ENCODE peak calls at places on chromosome 17, in five cellular contexts. One of them, this sample, is unnamed.

GRCh38 chr17:18225562-18226283 is at the start of gene LLGL1:
- DNase-seq in GM23338: no peak
- DNase-seq in Caco-2: no peak
- DNase-seq in PC-3: no peak
- DNase-seq in body of pancreas: no peak
- DNase-seq in this sample: peak

GRCh38 chr17:2867441-2868424 is 71.5 kb downstream of the RAP1GAP2 start:
- DNase-seq in Caco-2: peak
- DNase-seq in body of pancreas: peak
- DNase-seq in PC-3: peak
- DNase-seq in GM23338: peak
- DNase-seq in this sample: no peak

GRCh38 chr17:82010575-82011525 is 11.8 kb downstream of the CENPX start:
- DNase-seq in PC-3: no peak
- DNase-seq in GM23338: no peak
- DNase-seq in Caco-2: no peak
- DNase-seq in body of pancreas: no peak
- DNase-seq in this sample: no peak

GRCh38 chr17:259341-259976 is 78.0 kb upstream of the DOC2B start:
- DNase-seq in PC-3: no peak
- DNase-seq in GM23338: peak
- DNase-seq in Caco-2: no peak
- DNase-seq in body of pancreas: no peak
- DNase-seq in this sample: no peak

GRCh38 chr17:69084911-69085310 is 24.2 kb upstream of the ABCA9 start:
- DNase-seq in Caco-2: peak
- DNase-seq in GM23338: peak
- DNase-seq in body of pancreas: peak
- DNase-seq in PC-3: peak
- DNase-seq in this sample: peak

GRCh38 chr17:73393962-73394361 is 82.2 kb upstream of the CDC42EP4 start:
- DNase-seq in Caco-2: no peak
- DNase-seq in PC-3: peak
- DNase-seq in GM23338: peak
- DNase-seq in body of pancreas: no peak
- DNase-seq in this sample: no peak

GRCh38 chr17:77736207-77736600 is 222.3 kb upstream of the TNRC6C start:
- DNase-seq in PC-3: no peak
- DNase-seq in Caco-2: no peak
- DNase-seq in body of pancreas: no peak
- DNase-seq in GM23338: peak
- DNase-seq in this sample: peak

GRCh38 chr17:42679001-42679491 is 2.3 kb upstream of the PLEKHH3 start:
- DNase-seq in GM23338: peak
- DNase-seq in PC-3: peak
- DNase-seq in Caco-2: peak
- DNase-seq in body of pancreas: peak
- DNase-seq in this sample: no peak

GRCh38 chr17:65345261-65346060 is 208.3 kb downstream of the RGS9 start:
- DNase-seq in body of pancreas: no peak
- DNase-seq in PC-3: no peak
- DNase-seq in Caco-2: no peak
- DNase-seq in GM23338: no peak
- DNase-seq in this sample: no peak

GRCh38 chr17:38361700-38362465 is 10.2 kb downstream of the SOCS7 start:
- DNase-seq in body of pancreas: no peak
- DNase-seq in PC-3: peak
- DNase-seq in GM23338: no peak
- DNase-seq in Caco-2: no peak
- DNase-seq in this sample: no peak

GRCh38 chr17:40956401-40957254 is 10.1 kb downstream of the KRT39 start:
- DNase-seq in Caco-2: peak
- DNase-seq in body of pancreas: no peak
- DNase-seq in GM23338: no peak
- DNase-seq in PC-3: peak
- DNase-seq in this sample: no peak

GRCh38 chr17:83012873-83013778 is 66.3 kb upstream of the METRNL start:
- DNase-seq in GM23338: no peak
- DNase-seq in body of pancreas: no peak
- DNase-seq in PC-3: no peak
- DNase-seq in Caco-2: no peak
- DNase-seq in this sample: no peak

GRCh38 chr17:3683054-3683511 is 12.9 kb downstream of the P2RX5 start:
- DNase-seq in GM23338: peak
- DNase-seq in Caco-2: no peak
- DNase-seq in body of pancreas: no peak
- DNase-seq in PC-3: peak
- DNase-seq in this sample: no peak

GRCh38 chr17:73194514-73195222 is 1.8 kb downstream of the COG1 start:
- DNase-seq in PC-3: peak
- DNase-seq in body of pancreas: no peak
- DNase-seq in Caco-2: no peak
- DNase-seq in GM23338: no peak
- DNase-seq in this sample: no peak

GRCh38 chr17:69388791-69389442 is 25.6 kb upstream of the MAP2K6 start:
- DNase-seq in body of pancreas: no peak
- DNase-seq in Caco-2: no peak
- DNase-seq in GM23338: no peak
- DNase-seq in PC-3: peak
- DNase-seq in this sample: no peak

GRCh38 chr17:83086907-83087787 is 7.7 kb downstream of the METRNL start:
- DNase-seq in PC-3: no peak
- DNase-seq in Caco-2: no peak
- DNase-seq in body of pancreas: no peak
- DNase-seq in GM23338: no peak
- DNase-seq in this sample: no peak

GRCh38 chr17:41620583-41621434 is 3.6 kb downstream of the KRT17 start:
- DNase-seq in PC-3: no peak
- DNase-seq in Caco-2: no peak
- DNase-seq in GM23338: no peak
- DNase-seq in body of pancreas: no peak
- DNase-seq in this sample: no peak

GRCh38 chr17:28415886-28416285 is 9.9 kb upstream of the SLC46A1 start:
- DNase-seq in GM23338: no peak
- DNase-seq in body of pancreas: no peak
- DNase-seq in Caco-2: no peak
- DNase-seq in PC-3: no peak
- DNase-seq in this sample: no peak

GRCh38 chr17:21125862-21126261 is 902 bp upstream of the DHRS7B start:
- DNase-seq in PC-3: no peak
- DNase-seq in GM23338: no peak
- DNase-seq in body of pancreas: no peak
- DNase-seq in Caco-2: no peak
- DNase-seq in this sample: no peak

GRCh38 chr17:28416703-28417311 is 10.8 kb upstream of the SLC46A1 start:
- DNase-seq in Caco-2: peak
- DNase-seq in PC-3: peak
- DNase-seq in body of pancreas: peak
- DNase-seq in GM23338: peak
- DNase-seq in this sample: peak

GRCh38 chr17:1005361-1005946 is 8.5 kb downstream of the TIMM22 start:
- DNase-seq in GM23338: no peak
- DNase-seq in PC-3: no peak
- DNase-seq in body of pancreas: peak
- DNase-seq in Caco-2: peak
- DNase-seq in this sample: no peak

GRCh38 chr17:49523706-49524472 is 28.8 kb downstream of the NGFR start:
- DNase-seq in Caco-2: no peak
- DNase-seq in GM23338: no peak
- DNase-seq in body of pancreas: peak
- DNase-seq in PC-3: peak
- DNase-seq in this sample: no peak

GRCh38 chr17:6070280-6070894 is at the start of gene WSCD1:
- DNase-seq in GM23338: peak
- DNase-seq in body of pancreas: peak
- DNase-seq in PC-3: peak
- DNase-seq in Caco-2: no peak
- DNase-seq in this sample: peak

GRCh38 chr17:3447625-3448024 is 14.0 kb upstream of the OR1E2 start:
- DNase-seq in GM23338: peak
- DNase-seq in body of pancreas: no peak
- DNase-seq in Caco-2: peak
- DNase-seq in PC-3: peak
- DNase-seq in this sample: no peak

GRCh38 chr17:76481091-76481655 is 13.8 kb downstream of the AANAT start:
- DNase-seq in body of pancreas: no peak
- DNase-seq in Caco-2: no peak
- DNase-seq in GM23338: no peak
- DNase-seq in PC-3: no peak
- DNase-seq in this sample: no peak

GRCh38 chr17:74455025-74455585 is 11.3 kb upstream of the CD300A start:
- DNase-seq in PC-3: no peak
- DNase-seq in Caco-2: no peak
- DNase-seq in body of pancreas: no peak
- DNase-seq in GM23338: peak
- DNase-seq in this sample: no peak

GRCh38 chr17:17116406-17116805 is 74.1 kb downstream of the MPRIP start:
- DNase-seq in body of pancreas: no peak
- DNase-seq in Caco-2: no peak
- DNase-seq in GM23338: no peak
- DNase-seq in PC-3: no peak
- DNase-seq in this sample: no peak

GRCh38 chr17:12605222-12605621 is 60.5 kb upstream of the MYOCD start:
- DNase-seq in GM23338: no peak
- DNase-seq in PC-3: no peak
- DNase-seq in body of pancreas: no peak
- DNase-seq in Caco-2: no peak
- DNase-seq in this sample: no peak

DNA sequence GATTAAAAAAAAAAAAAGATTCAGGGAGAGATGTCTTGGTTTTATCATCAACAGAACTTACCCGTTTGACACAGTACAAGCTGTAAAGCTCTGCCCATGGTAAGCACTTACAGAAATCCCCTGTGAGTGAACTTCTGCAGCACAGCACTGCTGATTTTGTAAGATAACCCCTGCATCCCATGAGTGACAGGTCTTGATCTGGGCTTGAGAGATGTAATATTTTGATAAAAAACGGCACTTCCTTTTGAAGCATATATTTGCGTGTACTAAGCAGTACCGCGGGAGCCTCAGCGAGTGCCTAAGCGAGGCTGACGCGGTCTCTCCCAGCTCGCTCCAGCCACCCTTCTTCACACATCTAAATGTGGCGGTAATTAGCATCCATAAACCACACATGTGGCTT is 50.5 kb downstream of the IKZF3 start:
- DNase-seq in GM23338: no peak
- DNase-seq in PC-3: no peak
- DNase-seq in body of pancreas: no peak
- DNase-seq in Caco-2: no peak
- DNase-seq in this sample: no peak
- TF ChIP-seq CTCF in GM23338: no peak
- TF ChIP-seq CTCF in PC-3: no peak
- TF ChIP-seq CTCF in body of pancreas: no peak
- TF ChIP-seq CTCF in Caco-2: no peak
- TF ChIP-seq CTCF in this sample: no peak

DNA sequence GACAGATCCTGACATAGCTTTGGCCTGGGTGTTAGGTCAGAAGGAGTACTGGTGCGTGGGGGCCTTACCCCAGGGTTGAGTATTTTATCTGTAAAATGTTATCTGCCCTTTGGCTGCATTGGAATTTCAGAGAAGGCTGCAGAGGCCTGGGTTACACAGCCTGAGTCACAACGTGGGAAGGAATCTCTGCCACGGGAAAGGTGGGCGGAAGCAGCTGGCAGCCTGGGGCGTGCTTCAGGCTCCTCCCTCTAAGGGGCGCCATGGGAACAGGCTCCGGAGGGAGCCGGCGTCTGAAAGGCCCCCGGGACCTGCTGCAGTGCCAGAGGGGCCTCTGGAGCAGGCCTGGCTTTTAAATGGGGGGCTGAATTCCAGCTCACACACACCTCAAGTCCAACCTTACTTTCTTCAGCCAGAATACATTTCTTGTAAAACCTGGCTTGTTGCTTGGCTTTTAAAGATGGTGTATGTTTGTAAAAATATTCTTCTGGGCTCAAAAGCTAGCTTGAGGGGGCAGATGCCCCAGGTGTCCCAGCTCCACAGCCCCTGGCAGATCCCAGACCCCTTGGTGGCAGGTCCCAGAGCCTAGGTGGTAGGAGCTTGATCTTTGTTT is 142.2 kb downstream of the RAB11FIP4 start:
- DNase-seq in GM23338: peak
- DNase-seq in body of pancreas: no peak
- DNase-seq in Caco-2: peak
- DNase-seq in PC-3: peak
- DNase-seq in this sample: no peak
- TF ChIP-seq CTCF in GM23338: peak
- TF ChIP-seq CTCF in body of pancreas: peak
- TF ChIP-seq CTCF in Caco-2: no peak
- TF ChIP-seq CTCF in PC-3: peak
- TF ChIP-seq CTCF in this sample: peak

GRCh38 chr17:57676543-57676942 is 68.6 kb downstream of the CCDC182 start:
- DNase-seq in GM23338: no peak
- DNase-seq in PC-3: no peak
- DNase-seq in body of pancreas: no peak
- DNase-seq in Caco-2: no peak
- DNase-seq in this sample: no peak
- TF ChIP-seq CTCF in GM23338: no peak
- TF ChIP-seq CTCF in PC-3: no peak
- TF ChIP-seq CTCF in body of pancreas: no peak
- TF ChIP-seq CTCF in Caco-2: no peak
- TF ChIP-seq CTCF in this sample: no peak

GRCh38 chr17:48520631-48521045 is 10.2 kb downstream of the HOXB1 start:
- DNase-seq in GM23338: peak
- DNase-seq in PC-3: peak
- DNase-seq in Caco-2: no peak
- DNase-seq in body of pancreas: no peak
- DNase-seq in this sample: no peak

GRCh38 chr17:48526986-48527741 is 3.6 kb downstream of the HOXB1 start:
- DNase-seq in body of pancreas: no peak
- DNase-seq in Caco-2: no peak
- DNase-seq in PC-3: no peak
- DNase-seq in GM23338: peak
- DNase-seq in this sample: no peak

GRCh38 chr17:48519427-48519826 is 11.4 kb downstream of the HOXB1 start:
- DNase-seq in body of pancreas: no peak
- DNase-seq in PC-3: no peak
- DNase-seq in GM23338: no peak
- DNase-seq in Caco-2: no peak
- DNase-seq in this sample: no peak

GRCh38 chr17:48522031-48522593 is 8.7 kb downstream of the HOXB1 start:
- DNase-seq in PC-3: peak
- DNase-seq in body of pancreas: no peak
- DNase-seq in GM23338: no peak
- DNase-seq in Caco-2: peak
- DNase-seq in this sample: no peak

DNA sequence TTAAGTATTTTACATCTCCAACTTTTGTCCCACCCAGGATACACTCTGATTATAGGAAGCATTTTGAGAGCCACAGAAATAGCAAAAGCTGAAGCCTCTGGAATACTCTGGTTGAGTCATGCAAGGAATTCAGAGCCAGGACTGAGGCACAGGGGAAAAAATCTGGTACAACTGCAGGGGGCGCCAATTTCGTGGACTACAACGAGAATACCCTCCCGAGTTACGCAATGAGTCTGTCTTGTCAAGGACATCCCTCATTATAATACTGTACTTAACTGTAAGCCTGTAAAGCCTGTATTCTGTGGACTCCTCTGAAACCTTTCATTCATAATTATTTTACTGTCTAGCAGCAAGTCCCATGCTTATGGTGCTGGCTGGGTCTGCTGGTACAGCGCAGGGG is 7.8 kb downstream of the HOXB1 start:
- DNase-seq in Caco-2: no peak
- DNase-seq in PC-3: no peak
- DNase-seq in body of pancreas: no peak
- DNase-seq in GM23338: no peak
- DNase-seq in this sample: no peak
- TF ChIP-seq CTCF in Caco-2: peak
- TF ChIP-seq CTCF in PC-3: peak
- TF ChIP-seq CTCF in body of pancreas: no peak
- TF ChIP-seq CTCF in GM23338: peak
- TF ChIP-seq CTCF in this sample: peak

This sample was measured in progenitor cell of endocrine pancreas.